ENCODE peak calls at places on chromosomes 7 and 10, in ten cellular contexts. One of them, this sample, is unnamed.

GRCh38 chr7:22121702-22122474 is 176.2 kb upstream of the CDCA7L start:
- DNase-seq in psoas muscle: no peak
- DNase-seq in cardiac muscle cell: no peak
- DNase-seq in HFF-Myc: no peak
- DNase-seq in kidney epithelial cell: no peak
- DNase-seq in NB4: peak
- DNase-seq in esophagus squamous epithelium: no peak
- DNase-seq in HL-60: no peak
- DNase-seq in heart right ventricle: no peak
- DNase-seq in fibroblast of lung: no peak
- DNase-seq in this sample: peak

GRCh38 chr10:133464582-133465031 is 10.9 kb downstream of the SCART1 start:
- DNase-seq in psoas muscle: no peak
- DNase-seq in NB4: no peak
- DNase-seq in HL-60: no peak
- DNase-seq in HFF-Myc: no peak
- DNase-seq in kidney epithelial cell: no peak
- DNase-seq in heart right ventricle: no peak
- DNase-seq in fibroblast of lung: no peak
- DNase-seq in esophagus squamous epithelium: no peak
- DNase-seq in cardiac muscle cell: no peak
- DNase-seq in this sample: no peak

GRCh38 chr10:75924309-75924920 is 493.0 kb downstream of the LRMDA start:
- DNase-seq in HL-60: no peak
- DNase-seq in cardiac muscle cell: no peak
- DNase-seq in fibroblast of lung: no peak
- DNase-seq in HFF-Myc: no peak
- DNase-seq in psoas muscle: no peak
- DNase-seq in heart right ventricle: no peak
- DNase-seq in NB4: no peak
- DNase-seq in esophagus squamous epithelium: no peak
- DNase-seq in kidney epithelial cell: no peak
- DNase-seq in this sample: no peak

GRCh38 chr7:134513169-134513752 is 14.1 kb upstream of the AKR1B10 start:
- DNase-seq in HL-60: peak
- DNase-seq in NB4: peak
- DNase-seq in heart right ventricle: peak
- DNase-seq in fibroblast of lung: peak
- DNase-seq in HFF-Myc: no peak
- DNase-seq in esophagus squamous epithelium: no peak
- DNase-seq in cardiac muscle cell: peak
- DNase-seq in psoas muscle: peak
- DNase-seq in kidney epithelial cell: no peak
- DNase-seq in this sample: peak

GRCh38 chr10:43965033-43965917 is 316.6 kb upstream of the ZNF32 start:
- DNase-seq in HFF-Myc: no peak
- DNase-seq in heart right ventricle: peak
- DNase-seq in fibroblast of lung: peak
- DNase-seq in cardiac muscle cell: no peak
- DNase-seq in NB4: peak
- DNase-seq in esophagus squamous epithelium: no peak
- DNase-seq in psoas muscle: no peak
- DNase-seq in kidney epithelial cell: no peak
- DNase-seq in HL-60: no peak
- DNase-seq in this sample: peak

GRCh38 chr10:89549510-89549909 is 14.1 kb upstream of the SLC16A12 start:
- DNase-seq in psoas muscle: no peak
- DNase-seq in HL-60: no peak
- DNase-seq in esophagus squamous epithelium: no peak
- DNase-seq in fibroblast of lung: no peak
- DNase-seq in NB4: no peak
- DNase-seq in kidney epithelial cell: no peak
- DNase-seq in HFF-Myc: no peak
- DNase-seq in heart right ventricle: no peak
- DNase-seq in cardiac muscle cell: no peak
- DNase-seq in this sample: no peak

GRCh38 chr7:1948887-1949680 is 279.0 kb downstream of the ELFN1 start:
- DNase-seq in fibroblast of lung: no peak
- DNase-seq in NB4: no peak
- DNase-seq in HL-60: no peak
- DNase-seq in cardiac muscle cell: no peak
- DNase-seq in psoas muscle: peak
- DNase-seq in heart right ventricle: peak
- DNase-seq in HFF-Myc: no peak
- DNase-seq in kidney epithelial cell: no peak
- DNase-seq in esophagus squamous epithelium: no peak
- DNase-seq in this sample: no peak

GRCh38 chr7:37930226-37930948 is 9.9 kb downstream of the EPDR1 start:
- DNase-seq in fibroblast of lung: peak
- DNase-seq in cardiac muscle cell: no peak
- DNase-seq in heart right ventricle: no peak
- DNase-seq in HFF-Myc: no peak
- DNase-seq in psoas muscle: no peak
- DNase-seq in NB4: no peak
- DNase-seq in HL-60: no peak
- DNase-seq in esophagus squamous epithelium: no peak
- DNase-seq in kidney epithelial cell: no peak
- DNase-seq in this sample: peak

GRCh38 chr10:95234951-95235350 is 40.9 kb downstream of the ACSM6 start:
- DNase-seq in psoas muscle: no peak
- DNase-seq in NB4: no peak
- DNase-seq in kidney epithelial cell: no peak
- DNase-seq in HFF-Myc: no peak
- DNase-seq in esophagus squamous epithelium: no peak
- DNase-seq in heart right ventricle: no peak
- DNase-seq in HL-60: no peak
- DNase-seq in cardiac muscle cell: no peak
- DNase-seq in fibroblast of lung: no peak
- DNase-seq in this sample: no peak

GRCh38 chr7:122528879-122529481 is 169.9 kb downstream of the RNF133 start:
- DNase-seq in esophagus squamous epithelium: no peak
- DNase-seq in fibroblast of lung: peak
- DNase-seq in HL-60: no peak
- DNase-seq in HFF-Myc: peak
- DNase-seq in kidney epithelial cell: peak
- DNase-seq in cardiac muscle cell: peak
- DNase-seq in NB4: peak
- DNase-seq in psoas muscle: no peak
- DNase-seq in heart right ventricle: no peak
- DNase-seq in this sample: peak

GRCh38 chr10:3465406-3465891 is 292.9 kb upstream of the PITRM1 start:
- DNase-seq in fibroblast of lung: no peak
- DNase-seq in HFF-Myc: no peak
- DNase-seq in kidney epithelial cell: no peak
- DNase-seq in psoas muscle: no peak
- DNase-seq in cardiac muscle cell: no peak
- DNase-seq in heart right ventricle: no peak
- DNase-seq in HL-60: no peak
- DNase-seq in esophagus squamous epithelium: no peak
- DNase-seq in NB4: peak
- DNase-seq in this sample: peak

GRCh38 chr10:52066383-52066782 is 247.7 kb upstream of the DKK1 start:
- DNase-seq in HL-60: no peak
- DNase-seq in NB4: peak
- DNase-seq in kidney epithelial cell: no peak
- DNase-seq in esophagus squamous epithelium: no peak
- DNase-seq in fibroblast of lung: no peak
- DNase-seq in psoas muscle: no peak
- DNase-seq in cardiac muscle cell: no peak
- DNase-seq in heart right ventricle: no peak
- DNase-seq in HFF-Myc: no peak
- DNase-seq in this sample: no peak

GRCh38 chr7:130491841-130492518 is at the start of gene MEST:
- DNase-seq in kidney epithelial cell: no peak
- DNase-seq in NB4: no peak
- DNase-seq in fibroblast of lung: peak
- DNase-seq in esophagus squamous epithelium: no peak
- DNase-seq in HFF-Myc: no peak
- DNase-seq in heart right ventricle: peak
- DNase-seq in cardiac muscle cell: peak
- DNase-seq in HL-60: no peak
- DNase-seq in psoas muscle: no peak
- DNase-seq in this sample: no peak

DNA sequence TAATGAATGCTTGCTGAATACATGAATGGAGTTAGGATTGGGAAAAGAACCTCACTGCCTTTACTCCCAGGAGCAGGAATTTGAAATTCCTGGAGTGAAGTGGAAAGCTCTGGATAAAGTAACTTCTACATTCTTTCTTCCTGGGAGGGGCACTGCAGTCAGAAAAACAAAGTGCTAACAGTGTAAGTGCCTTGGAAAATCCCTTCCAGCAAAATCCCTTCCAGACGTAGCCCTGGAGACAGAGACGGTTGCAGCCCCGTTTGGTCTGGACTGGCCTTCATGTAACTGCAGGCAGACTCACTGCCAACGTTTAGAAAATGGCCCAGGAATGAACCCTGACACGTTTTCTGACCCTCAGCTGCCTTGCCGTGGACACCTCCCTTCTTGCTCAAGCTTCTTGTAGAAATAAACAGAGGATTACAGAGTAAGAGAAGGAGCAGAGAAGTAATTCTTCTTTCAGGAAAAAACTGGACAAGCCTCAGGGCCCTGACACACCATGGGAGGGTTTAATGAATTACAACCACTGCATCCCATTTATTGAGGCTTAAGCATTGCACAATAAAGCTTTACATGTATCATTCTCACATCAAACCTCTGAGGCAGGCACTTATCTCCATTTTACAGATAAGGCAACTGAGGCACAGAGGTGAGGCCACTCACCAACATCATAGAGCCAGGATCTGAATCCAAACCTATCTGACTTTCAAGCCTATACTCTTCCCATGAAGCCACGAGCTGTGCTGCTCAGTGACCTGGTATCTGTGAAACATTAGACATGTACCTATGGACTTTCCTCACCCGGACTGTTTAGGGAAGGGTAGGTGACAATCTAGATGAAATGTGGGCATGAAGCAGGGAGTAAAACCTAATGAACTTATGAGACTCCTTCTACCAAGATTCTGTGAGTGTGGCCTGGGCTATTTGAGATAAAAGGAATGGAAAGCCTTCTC is 7.8 kb downstream of the ITPRIP start:
- DNase-seq in fibroblast of lung: peak
- DNase-seq in HFF-Myc: no peak
- DNase-seq in heart right ventricle: no peak
- DNase-seq in HL-60: no peak
- DNase-seq in esophagus squamous epithelium: no peak
- DNase-seq in kidney epithelial cell: no peak
- DNase-seq in psoas muscle: peak
- DNase-seq in NB4: no peak
- DNase-seq in cardiac muscle cell: peak
- DNase-seq in this sample: peak
- H3K4me3 ChIP-seq in fibroblast of lung: peak
- H3K4me3 ChIP-seq in HFF-Myc: peak
- H3K4me3 ChIP-seq in heart right ventricle: no peak
- H3K4me3 ChIP-seq in HL-60: no peak
- H3K4me3 ChIP-seq in esophagus squamous epithelium: no peak
- H3K4me3 ChIP-seq in kidney epithelial cell: no peak
- H3K4me3 ChIP-seq in psoas muscle: peak
- H3K4me3 ChIP-seq in NB4: no peak
- H3K4me3 ChIP-seq in cardiac muscle cell: no peak
- H3K4me3 ChIP-seq in this sample: no peak

GRCh38 chr10:79385804-79386531 is 38.7 kb downstream of the PPIF start:
- DNase-seq in fibroblast of lung: no peak
- DNase-seq in heart right ventricle: no peak
- DNase-seq in kidney epithelial cell: no peak
- DNase-seq in HL-60: no peak
- DNase-seq in psoas muscle: no peak
- DNase-seq in HFF-Myc: no peak
- DNase-seq in esophagus squamous epithelium: no peak
- DNase-seq in cardiac muscle cell: no peak
- DNase-seq in NB4: peak
- DNase-seq in this sample: peak
- TF ChIP-seq CTCF in fibroblast of lung: no peak
- TF ChIP-seq CTCF in heart right ventricle: no peak
- TF ChIP-seq CTCF in kidney epithelial cell: no peak
- TF ChIP-seq CTCF in HL-60: no peak
- TF ChIP-seq CTCF in psoas muscle: no peak
- TF ChIP-seq CTCF in HFF-Myc: peak
- TF ChIP-seq CTCF in esophagus squamous epithelium: no peak
- TF ChIP-seq CTCF in cardiac muscle cell: no peak
- TF ChIP-seq CTCF in NB4: peak
- TF ChIP-seq CTCF in this sample: no peak

DNA sequence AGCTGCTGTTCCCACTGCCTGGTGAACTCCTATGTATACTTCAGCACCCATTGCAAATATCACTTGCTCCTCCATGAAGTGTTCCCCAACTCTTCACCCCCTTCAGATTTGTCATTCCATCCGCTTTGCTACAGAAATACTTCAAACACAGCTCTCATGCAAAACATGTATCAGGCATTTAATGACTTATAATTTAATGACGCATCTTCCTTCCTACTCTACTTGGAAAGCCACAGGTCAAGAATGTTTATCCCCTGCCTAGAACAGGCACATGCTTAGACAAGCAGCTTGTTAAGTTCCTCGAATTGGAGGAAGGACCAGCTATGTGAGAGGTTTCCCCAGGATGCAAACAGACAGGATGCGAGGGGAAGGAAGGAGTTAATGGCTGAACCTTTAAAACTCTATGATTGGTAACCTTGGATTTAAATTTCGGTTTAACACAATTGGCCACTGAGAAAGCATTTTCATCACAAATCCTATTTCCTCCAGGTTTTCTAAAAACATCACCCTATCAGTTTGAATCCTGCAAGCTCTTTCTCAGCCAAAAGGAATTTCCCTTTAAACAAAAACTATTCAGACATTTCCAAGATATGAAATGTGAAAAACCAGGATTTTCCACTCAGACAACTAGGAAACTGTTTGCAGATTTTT is 11.5 kb downstream of the CREB3L2 start:
- DNase-seq in NB4: no peak
- DNase-seq in fibroblast of lung: peak
- DNase-seq in heart right ventricle: no peak
- DNase-seq in esophagus squamous epithelium: no peak
- DNase-seq in HL-60: no peak
- DNase-seq in kidney epithelial cell: no peak
- DNase-seq in cardiac muscle cell: no peak
- DNase-seq in psoas muscle: no peak
- DNase-seq in HFF-Myc: peak
- DNase-seq in this sample: peak
- H3K4me3 ChIP-seq in NB4: no peak
- H3K4me3 ChIP-seq in fibroblast of lung: peak
- H3K4me3 ChIP-seq in heart right ventricle: no peak
- H3K4me3 ChIP-seq in esophagus squamous epithelium: no peak
- H3K4me3 ChIP-seq in HL-60: no peak
- H3K4me3 ChIP-seq in kidney epithelial cell: no peak
- H3K4me3 ChIP-seq in cardiac muscle cell: no peak
- H3K4me3 ChIP-seq in psoas muscle: no peak
- H3K4me3 ChIP-seq in HFF-Myc: no peak
- H3K4me3 ChIP-seq in this sample: no peak

DNA sequence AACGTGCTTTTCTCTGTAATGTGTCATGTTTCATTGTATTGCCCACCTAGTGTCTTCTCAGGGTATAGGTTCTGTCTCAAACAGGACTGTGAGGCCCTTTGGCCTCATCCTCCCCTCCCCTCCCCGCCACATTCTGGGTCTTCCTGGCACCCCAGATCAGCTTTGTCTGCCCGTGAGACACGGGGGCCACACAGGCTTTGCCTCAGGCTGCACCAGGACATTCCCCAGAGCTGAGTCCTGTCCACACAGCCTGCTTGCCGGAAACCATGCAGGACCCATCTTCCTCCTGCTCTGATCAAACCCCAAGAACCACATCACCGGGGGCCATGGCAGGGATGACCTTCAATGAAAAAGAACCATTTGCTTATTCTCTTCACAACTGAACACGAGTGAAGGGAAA is 18.6 kb downstream of the MAT1A start:
- DNase-seq in heart right ventricle: no peak
- DNase-seq in esophagus squamous epithelium: no peak
- DNase-seq in fibroblast of lung: no peak
- DNase-seq in NB4: no peak
- DNase-seq in cardiac muscle cell: no peak
- DNase-seq in HFF-Myc: no peak
- DNase-seq in kidney epithelial cell: no peak
- DNase-seq in HL-60: no peak
- DNase-seq in psoas muscle: no peak
- DNase-seq in this sample: no peak
- TF ChIP-seq CTCF in heart right ventricle: no peak
- TF ChIP-seq CTCF in esophagus squamous epithelium: no peak
- TF ChIP-seq CTCF in fibroblast of lung: no peak
- TF ChIP-seq CTCF in NB4: no peak
- TF ChIP-seq CTCF in cardiac muscle cell: no peak
- TF ChIP-seq CTCF in HFF-Myc: no peak
- TF ChIP-seq CTCF in kidney epithelial cell: no peak
- TF ChIP-seq CTCF in HL-60: no peak
- TF ChIP-seq CTCF in psoas muscle: no peak
- TF ChIP-seq CTCF in this sample: no peak

This sample was measured in cardiac fibroblast.